ENCODE peak calls at places on chromosomes 3 and 15, in ten cellular contexts. One of them, this sample, is unnamed.

GRCh38 chr15:67072442-67072841 is 7.0 kb downstream of the SMAD3 start:
- DNase-seq in stimulated activated CD4-positive, alpha-beta T cell treated with anti-CD3 and anti-CD28 coated beads, Interleukin-15, amount 100 ng/mL, for 48 hours: no peak
- DNase-seq in GM20000: no peak
- DNase-seq in left kidney: no peak
- DNase-seq in Caki2: peak
- DNase-seq in NCI-H1694 treated with DMSO at 0.1 percent for 48 hours: no peak
- DNase-seq in fibroblast of lung: no peak
- DNase-seq in dorsolateral prefrontal cortex: no peak
- DNase-seq in sciatic nerve: no peak
- DNase-seq in ELR: peak
- DNase-seq in this sample: no peak

GRCh38 chr3:6860911-6861330 is at the start of gene GRM7:
- DNase-seq in stimulated activated CD4-positive, alpha-beta T cell treated with anti-CD3 and anti-CD28 coated beads, Interleukin-15, amount 100 ng/mL, for 48 hours: no peak
- DNase-seq in GM20000: peak
- DNase-seq in left kidney: peak
- DNase-seq in Caki2: no peak
- DNase-seq in NCI-H1694 treated with DMSO at 0.1 percent for 48 hours: no peak
- DNase-seq in fibroblast of lung: peak
- DNase-seq in dorsolateral prefrontal cortex: peak
- DNase-seq in sciatic nerve: peak
- DNase-seq in ELR: no peak
- DNase-seq in this sample: no peak

GRCh38 chr3:71127463-71128243 is 455.9 kb downstream of the FOXP1 start:
- DNase-seq in stimulated activated CD4-positive, alpha-beta T cell treated with anti-CD3 and anti-CD28 coated beads, Interleukin-15, amount 100 ng/mL, for 48 hours: no peak
- DNase-seq in GM20000: no peak
- DNase-seq in left kidney: no peak
- DNase-seq in Caki2: peak
- DNase-seq in NCI-H1694 treated with DMSO at 0.1 percent for 48 hours: no peak
- DNase-seq in fibroblast of lung: peak
- DNase-seq in dorsolateral prefrontal cortex: no peak
- DNase-seq in sciatic nerve: no peak
- DNase-seq in ELR: no peak
- DNase-seq in this sample: peak

GRCh38 chr15:56532766-56533455 is 68.0 kb upstream of the MNS1 start:
- DNase-seq in stimulated activated CD4-positive, alpha-beta T cell treated with anti-CD3 and anti-CD28 coated beads, Interleukin-15, amount 100 ng/mL, for 48 hours: no peak
- DNase-seq in GM20000: no peak
- DNase-seq in left kidney: peak
- DNase-seq in Caki2: no peak
- DNase-seq in NCI-H1694 treated with DMSO at 0.1 percent for 48 hours: peak
- DNase-seq in fibroblast of lung: peak
- DNase-seq in dorsolateral prefrontal cortex: no peak
- DNase-seq in sciatic nerve: no peak
- DNase-seq in ELR: no peak
- DNase-seq in this sample: no peak

GRCh38 chr15:73460662-73461061 is 17.7 kb downstream of the REC114 start:
- DNase-seq in stimulated activated CD4-positive, alpha-beta T cell treated with anti-CD3 and anti-CD28 coated beads, Interleukin-15, amount 100 ng/mL, for 48 hours: no peak
- DNase-seq in GM20000: no peak
- DNase-seq in left kidney: no peak
- DNase-seq in Caki2: no peak
- DNase-seq in NCI-H1694 treated with DMSO at 0.1 percent for 48 hours: no peak
- DNase-seq in fibroblast of lung: no peak
- DNase-seq in dorsolateral prefrontal cortex: no peak
- DNase-seq in sciatic nerve: no peak
- DNase-seq in ELR: no peak
- DNase-seq in this sample: no peak

GRCh38 chr15:75233504-75234190 is 24.5 kb upstream of the GOLGA6C start:
- DNase-seq in stimulated activated CD4-positive, alpha-beta T cell treated with anti-CD3 and anti-CD28 coated beads, Interleukin-15, amount 100 ng/mL, for 48 hours: no peak
- DNase-seq in GM20000: peak
- DNase-seq in left kidney: no peak
- DNase-seq in Caki2: no peak
- DNase-seq in NCI-H1694 treated with DMSO at 0.1 percent for 48 hours: no peak
- DNase-seq in fibroblast of lung: no peak
- DNase-seq in dorsolateral prefrontal cortex: no peak
- DNase-seq in sciatic nerve: no peak
- DNase-seq in ELR: no peak
- DNase-seq in this sample: no peak

GRCh38 chr3:9311265-9311664 is 51.6 kb upstream of the THUMPD3 start:
- DNase-seq in stimulated activated CD4-positive, alpha-beta T cell treated with anti-CD3 and anti-CD28 coated beads, Interleukin-15, amount 100 ng/mL, for 48 hours: no peak
- DNase-seq in GM20000: no peak
- DNase-seq in left kidney: no peak
- DNase-seq in Caki2: no peak
- DNase-seq in NCI-H1694 treated with DMSO at 0.1 percent for 48 hours: no peak
- DNase-seq in fibroblast of lung: peak
- DNase-seq in dorsolateral prefrontal cortex: no peak
- DNase-seq in sciatic nerve: no peak
- DNase-seq in ELR: no peak
- DNase-seq in this sample: no peak

GRCh38 chr3:114078126-114078525 is 21.6 kb downstream of the QTRT2 start:
- DNase-seq in stimulated activated CD4-positive, alpha-beta T cell treated with anti-CD3 and anti-CD28 coated beads, Interleukin-15, amount 100 ng/mL, for 48 hours: no peak
- DNase-seq in GM20000: no peak
- DNase-seq in left kidney: no peak
- DNase-seq in Caki2: no peak
- DNase-seq in NCI-H1694 treated with DMSO at 0.1 percent for 48 hours: no peak
- DNase-seq in fibroblast of lung: no peak
- DNase-seq in dorsolateral prefrontal cortex: no peak
- DNase-seq in sciatic nerve: no peak
- DNase-seq in ELR: no peak
- DNase-seq in this sample: peak

GRCh38 chr3:127288343-127288742 is 497 bp upstream of the PRR20G start:
- DNase-seq in stimulated activated CD4-positive, alpha-beta T cell treated with anti-CD3 and anti-CD28 coated beads, Interleukin-15, amount 100 ng/mL, for 48 hours: no peak
- DNase-seq in GM20000: no peak
- DNase-seq in left kidney: no peak
- DNase-seq in Caki2: no peak
- DNase-seq in NCI-H1694 treated with DMSO at 0.1 percent for 48 hours: no peak
- DNase-seq in fibroblast of lung: no peak
- DNase-seq in dorsolateral prefrontal cortex: no peak
- DNase-seq in sciatic nerve: no peak
- DNase-seq in ELR: no peak
- DNase-seq in this sample: no peak

GRCh38 chr3:106435899-106436453 is 567.2 kb upstream of the CBLB start:
- DNase-seq in stimulated activated CD4-positive, alpha-beta T cell treated with anti-CD3 and anti-CD28 coated beads, Interleukin-15, amount 100 ng/mL, for 48 hours: no peak
- DNase-seq in GM20000: no peak
- DNase-seq in left kidney: no peak
- DNase-seq in Caki2: no peak
- DNase-seq in NCI-H1694 treated with DMSO at 0.1 percent for 48 hours: no peak
- DNase-seq in fibroblast of lung: no peak
- DNase-seq in dorsolateral prefrontal cortex: no peak
- DNase-seq in sciatic nerve: no peak
- DNase-seq in ELR: no peak
- DNase-seq in this sample: no peak

GRCh38 chr15:96339662-96340347 is 9.3 kb downstream of the NR2F2 start:
- DNase-seq in stimulated activated CD4-positive, alpha-beta T cell treated with anti-CD3 and anti-CD28 coated beads, Interleukin-15, amount 100 ng/mL, for 48 hours: no peak
- DNase-seq in GM20000: no peak
- DNase-seq in left kidney: peak
- DNase-seq in Caki2: peak
- DNase-seq in NCI-H1694 treated with DMSO at 0.1 percent for 48 hours: no peak
- DNase-seq in fibroblast of lung: peak
- DNase-seq in dorsolateral prefrontal cortex: no peak
- DNase-seq in sciatic nerve: no peak
- DNase-seq in ELR: no peak
- DNase-seq in this sample: peak

GRCh38 chr3:46405301-46406079 is 1.4 kb downstream of the CCR5AS start:
- DNase-seq in stimulated activated CD4-positive, alpha-beta T cell treated with anti-CD3 and anti-CD28 coated beads, Interleukin-15, amount 100 ng/mL, for 48 hours: no peak
- DNase-seq in GM20000: no peak
- DNase-seq in left kidney: peak
- DNase-seq in Caki2: peak
- DNase-seq in NCI-H1694 treated with DMSO at 0.1 percent for 48 hours: no peak
- DNase-seq in fibroblast of lung: no peak
- DNase-seq in dorsolateral prefrontal cortex: no peak
- DNase-seq in sciatic nerve: no peak
- DNase-seq in ELR: no peak
- DNase-seq in this sample: no peak

GRCh38 chr3:183449791-183450190 is 21.4 kb upstream of the MCF2L2 start:
- DNase-seq in stimulated activated CD4-positive, alpha-beta T cell treated with anti-CD3 and anti-CD28 coated beads, Interleukin-15, amount 100 ng/mL, for 48 hours: no peak
- DNase-seq in GM20000: no peak
- DNase-seq in left kidney: no peak
- DNase-seq in Caki2: no peak
- DNase-seq in NCI-H1694 treated with DMSO at 0.1 percent for 48 hours: no peak
- DNase-seq in fibroblast of lung: peak
- DNase-seq in dorsolateral prefrontal cortex: no peak
- DNase-seq in sciatic nerve: no peak
- DNase-seq in ELR: peak
- DNase-seq in this sample: no peak

This sample was measured in fibroblast of the aortic adventitia.